ENCODE peak calls at places on chromosomes 13 and 19, in five cellular contexts. P is trophoblast cell, T is H54, A is epithelial cell of esophagus, G is cerebellum. E is an unnamed sample.

GRCh38 chr19:6274756-6275155 is 5.0 kb downstream of the MLLT1 start:
- DNase-seq in P (no peak), T (no peak), A (no peak), G (peak), E (no peak)

GRCh38 chr13:33487575-33488243 is 202.2 kb upstream of the STARD13 start:
- DNase-seq in P (peak), T (no peak), A (peak), G (no peak), E (peak)

GRCh38 chr19:29810504-29810871 is 1.3 kb upstream of the CCNE1 start:
- DNase-seq in P (no peak), T (no peak), A (peak), G (peak), E (peak)

GRCh38 chr19:38742906-38743305 is 1.4 kb downstream of the CAPN12 start:
- DNase-seq in P (no peak), T (no peak), A (no peak), G (no peak), E (no peak)

GRCh38 chr13:113029487-113030258 is 60.7 kb downstream of the MCF2L start:
- DNase-seq in P (peak), T (peak), A (no peak), G (peak), E (peak)

GRCh38 chr13:46296920-46297319 is 85.2 kb downstream of the LRRC63 start:
- DNase-seq in P (peak), T (no peak), A (peak), G (no peak), E (peak)

GRCh38 chr13:64158910-64159309 is 2743.3 kb upstream of the PCDH20 start:
- DNase-seq in P (no peak), T (peak), A (peak), G (no peak), E (peak)

GRCh38 chr19:35716985-35717664 is 678 bp upstream of the KMT2B start:
- DNase-seq in P (peak), T (peak), A (peak), G (peak), E (peak)

GRCh38 chr19:12838182-12838890 is at the start of gene MAST1:
- DNase-seq in P (peak), T (peak), A (peak), G (peak), E (peak)

GRCh38 chr19:21835810-21836444 is at the start of gene ZNF43:
- DNase-seq in P (peak), T (peak), A (peak), G (peak), E (no peak)

GRCh38 chr19:49818691-49819331 is 722 bp downstream of the MED25 start:
- DNase-seq in P (no peak), T (no peak), A (no peak), G (no peak), E (no peak)

GRCh38 chr13:101258071-101258470 is 158.2 kb downstream of the NALCN start:
- DNase-seq in P (peak), T (peak), A (peak), G (no peak), E (peak)

GRCh38 chr13:93922063-93922462 is 557.4 kb downstream of the DCT start:
- DNase-seq in P (no peak), T (no peak), A (no peak), G (no peak), E (peak)

GRCh38 chr19:31112158-31112557 is 237.1 kb downstream of the TSHZ3 start:
- DNase-seq in P (no peak), T (no peak), A (no peak), G (no peak), E (no peak)

GRCh38 chr13:98647121-98647520 is 70.2 kb upstream of the STK24 start:
- DNase-seq in P (peak), T (no peak), A (no peak), G (no peak), E (no peak)

GRCh38 chr19:37997911-37998344 is 90.9 kb downstream of the SIPA1L3 start:
- DNase-seq in P (peak), T (peak), A (peak), G (no peak), E (peak)

GRCh38 chr19:3363841-3364500 is 2.4 kb upstream of the NFIC start:
- DNase-seq in P (peak), T (no peak), A (peak), G (no peak), E (no peak)

GRCh38 chr19:35006342-35006998 is 6.3 kb downstream of the GRAMD1A start:
- DNase-seq in P (peak), T (no peak), A (peak), G (no peak), E (peak)

GRCh38 chr13:77034883-77035282 is 7.9 kb upstream of the FBXL3 start:
- DNase-seq in P (no peak), T (peak), A (peak), G (no peak), E (peak)

GRCh38 chr19:53908933-53909415 is at the start of gene CACNG7:
- DNase-seq in P (no peak), T (no peak), A (no peak), G (peak), E (no peak)

GRCh38 chr13:40527914-40528313 is 138.5 kb downstream of the FOXO1 start:
- DNase-seq in P (no peak), T (no peak), A (no peak), G (no peak), E (no peak)